ENCODE peak calls at places on chromosomes 5 and 9, in eight cellular contexts. One of them, this sample, is unnamed.

GRCh38 chr9:21684831-21685362 is 117.5 kb upstream of the MTAP start:
- DNase-seq in OCI-LY7: no peak
- DNase-seq in HCT116: peak; percentile 99
- DNase-seq in neural progenitor cell: no peak
- DNase-seq in SK-N-SH: no peak
- DNase-seq in PC-3: peak; percentile 97
- DNase-seq in GM23248: peak; percentile 82
- DNase-seq in GM23338: no peak
- DNase-seq in this sample: no peak

GRCh38 chr9:112971415-112971814 is 40.6 kb downstream of the ZNF883 start:
- DNase-seq in GM23338: peak; percentile 75
- DNase-seq in neural progenitor cell: peak; percentile 54
- DNase-seq in PC-3: peak; percentile 29
- DNase-seq in HCT116: peak; percentile 29
- DNase-seq in OCI-LY7: peak; percentile 39
- DNase-seq in SK-N-SH: peak; percentile 35
- DNase-seq in GM23248: peak; percentile 53
- DNase-seq in this sample: no peak

GRCh38 chr5:120610145-120610544 is 146.0 kb downstream of the PRR16 start:
- DNase-seq in GM23248: no peak
- DNase-seq in SK-N-SH: no peak
- DNase-seq in neural progenitor cell: no peak
- DNase-seq in OCI-LY7: no peak
- DNase-seq in GM23338: no peak
- DNase-seq in HCT116: no peak
- DNase-seq in PC-3: no peak
- DNase-seq in this sample: no peak

GRCh38 chr5:152288917-152289595 is 116.0 kb downstream of the NMUR2 start:
- DNase-seq in PC-3: no peak
- DNase-seq in HCT116: no peak
- DNase-seq in OCI-LY7: no peak
- DNase-seq in neural progenitor cell: no peak
- DNase-seq in GM23338: no peak
- DNase-seq in SK-N-SH: no peak
- DNase-seq in GM23248: no peak
- DNase-seq in this sample: no peak

GRCh38 chr9:132877818-132878694 is at the start of gene AK8:
- DNase-seq in OCI-LY7: peak; percentile 79
- DNase-seq in PC-3: peak; percentile 72
- DNase-seq in GM23248: peak; percentile 90
- DNase-seq in GM23338: peak; percentile 85
- DNase-seq in HCT116: peak; percentile 48
- DNase-seq in neural progenitor cell: peak; percentile 94
- DNase-seq in SK-N-SH: peak; percentile 98
- DNase-seq in this sample: peak; percentile 68

GRCh38 chr5:125349432-125349831 is 603.0 kb upstream of the ZNF608 start:
- DNase-seq in GM23338: peak; percentile 59
- DNase-seq in SK-N-SH: no peak
- DNase-seq in PC-3: no peak
- DNase-seq in OCI-LY7: no peak
- DNase-seq in GM23248: peak; percentile 11
- DNase-seq in HCT116: no peak
- DNase-seq in neural progenitor cell: peak; percentile 77
- DNase-seq in this sample: no peak

GRCh38 chr9:135048046-135048757 is 39.3 kb upstream of the OLFM1 start:
- DNase-seq in HCT116: no peak
- DNase-seq in neural progenitor cell: no peak
- DNase-seq in GM23248: no peak
- DNase-seq in SK-N-SH: no peak
- DNase-seq in GM23338: no peak
- DNase-seq in OCI-LY7: no peak
- DNase-seq in PC-3: no peak
- DNase-seq in this sample: no peak

GRCh38 chr5:149150457-149150856 is 9.2 kb downstream of the ABLIM3 start:
- DNase-seq in OCI-LY7: no peak
- DNase-seq in HCT116: no peak
- DNase-seq in neural progenitor cell: no peak
- DNase-seq in GM23338: no peak
- DNase-seq in SK-N-SH: no peak
- DNase-seq in PC-3: no peak
- DNase-seq in GM23248: no peak
- DNase-seq in this sample: no peak

GRCh38 chr5:124867064-124867707 is 120.7 kb upstream of the ZNF608 start:
- DNase-seq in SK-N-SH: no peak
- DNase-seq in neural progenitor cell: no peak
- DNase-seq in PC-3: no peak
- DNase-seq in GM23248: peak; percentile 90
- DNase-seq in HCT116: no peak
- DNase-seq in GM23338: no peak
- DNase-seq in OCI-LY7: no peak
- DNase-seq in this sample: no peak

GRCh38 chr9:72356019-72356653 is 8.9 kb downstream of the ZFAND5 start:
- DNase-seq in PC-3: no peak
- DNase-seq in GM23248: peak; percentile 57
- DNase-seq in SK-N-SH: peak; percentile 58
- DNase-seq in neural progenitor cell: no peak
- DNase-seq in HCT116: no peak
- DNase-seq in GM23338: no peak
- DNase-seq in OCI-LY7: no peak
- DNase-seq in this sample: no peak

GRCh38 chr5:172777381-172778222 is 6.6 kb upstream of the DUSP1 start:
- DNase-seq in SK-N-SH: no peak
- DNase-seq in OCI-LY7: peak; percentile 53
- DNase-seq in PC-3: peak; percentile 94
- DNase-seq in neural progenitor cell: no peak
- DNase-seq in HCT116: peak; percentile 76
- DNase-seq in GM23338: no peak
- DNase-seq in GM23248: peak; percentile 97
- DNase-seq in this sample: peak; percentile 92

GRCh38 chr9:35112257-35113020 is 3.2 kb downstream of the ATOSB start:
- DNase-seq in HCT116: no peak
- DNase-seq in SK-N-SH: no peak
- DNase-seq in neural progenitor cell: no peak
- DNase-seq in PC-3: peak; percentile 48
- DNase-seq in OCI-LY7: no peak
- DNase-seq in GM23338: no peak
- DNase-seq in GM23248: peak; percentile 95
- DNase-seq in this sample: no peak

GRCh38 chr5:39430461-39430860 is 5.7 kb upstream of the DAB2 start:
- DNase-seq in SK-N-SH: no peak
- DNase-seq in GM23338: no peak
- DNase-seq in OCI-LY7: no peak
- DNase-seq in PC-3: peak; percentile 53
- DNase-seq in HCT116: no peak
- DNase-seq in neural progenitor cell: no peak
- DNase-seq in GM23248: no peak
- DNase-seq in this sample: no peak

GRCh38 chr5:179452356-179453230 is 97.8 kb upstream of the RUFY1 start:
- DNase-seq in SK-N-SH: no peak
- DNase-seq in HCT116: no peak
- DNase-seq in OCI-LY7: no peak
- DNase-seq in PC-3: no peak
- DNase-seq in neural progenitor cell: no peak
- DNase-seq in GM23338: no peak
- DNase-seq in GM23248: no peak
- DNase-seq in this sample: no peak
- H3K4me2 ChIP-seq in SK-N-SH: no peak overlapping the region
- H3K4me2 ChIP-seq in HCT116: no peak overlapping the region
- H3K4me2 ChIP-seq in OCI-LY7: no peak overlapping the region
- H3K4me2 ChIP-seq in PC-3: no peak overlapping the region
- H3K4me2 ChIP-seq in neural progenitor cell: no peak overlapping the region
- H3K4me2 ChIP-seq in GM23338: no peak overlapping the region
- H3K4me2 ChIP-seq in GM23248: no peak overlapping the region
- H3K4me2 ChIP-seq in this sample: no peak overlapping the region

DNA sequence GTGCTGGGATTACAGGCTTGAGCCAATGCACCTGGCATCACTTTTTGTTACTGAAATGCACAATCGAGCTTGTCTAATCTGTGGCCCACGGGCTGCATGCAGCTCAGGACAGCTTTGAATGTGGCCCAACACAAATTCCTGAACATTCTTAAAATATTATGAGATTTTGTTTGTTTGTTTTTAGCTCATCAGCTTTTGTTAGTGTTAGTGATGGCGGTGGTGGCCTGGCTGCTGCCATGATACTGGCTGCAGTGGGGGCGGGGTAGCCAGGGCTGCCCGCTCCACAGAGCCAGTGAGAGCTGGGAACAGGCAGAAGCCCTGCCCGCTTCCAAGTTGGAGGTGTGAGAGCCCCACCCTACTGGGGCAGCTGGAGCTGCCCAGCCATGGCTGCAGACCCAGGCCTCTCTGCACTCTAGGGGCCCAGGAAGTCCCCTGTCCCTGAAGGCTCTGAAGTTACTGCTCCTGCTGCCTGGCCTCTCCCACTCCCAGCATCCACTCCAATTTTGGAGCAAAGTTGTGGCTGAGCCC is 76.6 kb upstream of the SHB start:
- DNase-seq in HCT116: no peak
- DNase-seq in neural progenitor cell: no peak
- DNase-seq in GM23248: no peak
- DNase-seq in PC-3: no peak
- DNase-seq in GM23338: peak; percentile 14
- DNase-seq in SK-N-SH: no peak
- DNase-seq in OCI-LY7: no peak
- DNase-seq in this sample: no peak
- TF ChIP-seq EZH2phosphoT487 in HCT116: no peak
- TF ChIP-seq EZH2phosphoT487 in neural progenitor cell: no peak
- TF ChIP-seq EZH2phosphoT487 in GM23248: no peak
- TF ChIP-seq EZH2phosphoT487 in PC-3: no peak
- TF ChIP-seq EZH2phosphoT487 in GM23338: no peak
- TF ChIP-seq EZH2phosphoT487 in SK-N-SH: no peak
- TF ChIP-seq EZH2phosphoT487 in OCI-LY7: no peak
- TF ChIP-seq EZH2phosphoT487 in this sample: no peak

DNA sequence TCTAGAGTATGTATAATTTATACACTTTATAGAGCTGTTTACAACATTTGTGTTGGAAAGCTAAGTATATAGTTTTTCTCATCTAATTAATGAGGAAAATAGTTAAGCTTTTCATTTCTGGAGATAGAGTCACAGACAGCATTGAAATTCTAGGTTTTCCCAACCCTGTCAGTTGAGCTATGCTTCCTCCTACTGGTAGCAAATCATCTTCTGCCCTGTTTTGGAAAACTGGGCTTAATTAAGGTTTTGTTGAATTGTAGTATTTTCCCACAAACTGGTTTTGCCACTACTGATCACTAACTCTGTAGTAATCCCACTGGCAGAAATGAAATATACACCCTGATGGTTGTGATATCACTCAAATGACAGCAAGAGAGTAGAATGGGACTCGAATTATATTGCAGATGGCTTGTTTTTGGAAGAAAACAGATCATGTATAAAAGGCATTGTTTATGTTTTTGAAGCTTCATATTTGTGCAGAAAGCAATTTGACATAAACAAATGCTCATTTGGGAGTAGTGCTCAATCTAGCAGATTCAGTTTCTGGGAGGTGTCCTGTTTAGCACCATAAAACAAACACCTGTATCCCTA is 46.6 kb downstream of the CD180 start:
- DNase-seq in GM23248: peak; percentile 55
- DNase-seq in PC-3: peak; percentile 58
- DNase-seq in OCI-LY7: no peak
- DNase-seq in SK-N-SH: peak; percentile 43
- DNase-seq in HCT116: no peak
- DNase-seq in neural progenitor cell: no peak
- DNase-seq in GM23338: peak; percentile 27
- DNase-seq in this sample: no peak
- H3K4me3 ChIP-seq in GM23248: peak overlapping the region; percentile 33
- H3K4me3 ChIP-seq in PC-3: no peak overlapping the region
- H3K4me3 ChIP-seq in OCI-LY7: no peak overlapping the region
- H3K4me3 ChIP-seq in SK-N-SH: no peak overlapping the region
- H3K4me3 ChIP-seq in HCT116: no peak overlapping the region
- H3K4me3 ChIP-seq in neural progenitor cell: no peak overlapping the region
- H3K4me3 ChIP-seq in GM23338: no peak overlapping the region
- H3K4me3 ChIP-seq in this sample: no peak overlapping the region

DNA sequence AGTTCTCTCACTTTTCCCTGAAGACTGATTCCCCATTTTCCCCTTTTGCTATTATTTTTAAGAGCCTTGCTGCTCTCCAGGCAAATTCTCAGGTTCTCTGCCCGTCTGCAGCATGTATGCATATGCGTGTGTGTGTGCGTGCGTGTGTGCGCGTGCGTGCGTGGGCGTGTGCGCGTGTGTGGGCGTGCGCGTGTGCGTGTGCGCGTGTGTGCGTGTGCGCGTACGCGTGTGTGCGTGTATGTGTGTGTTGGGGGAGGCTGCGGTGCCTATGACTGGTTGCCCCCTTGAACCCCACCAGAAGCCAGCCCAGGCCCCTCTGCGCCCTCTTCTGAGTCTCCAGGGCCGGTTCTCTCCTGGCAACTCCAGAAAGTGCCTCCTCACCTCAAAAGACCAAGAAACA is 987 bp upstream of the FOXI1 start:
- DNase-seq in neural progenitor cell: no peak
- DNase-seq in GM23338: no peak
- DNase-seq in OCI-LY7: no peak
- DNase-seq in GM23248: no peak
- DNase-seq in PC-3: no peak
- DNase-seq in SK-N-SH: no peak
- DNase-seq in HCT116: no peak
- DNase-seq in this sample: no peak
- H3K4me2 ChIP-seq in neural progenitor cell: no peak overlapping the region
- H3K4me2 ChIP-seq in GM23338: no peak overlapping the region
- H3K4me2 ChIP-seq in OCI-LY7: no peak overlapping the region
- H3K4me2 ChIP-seq in GM23248: no peak overlapping the region
- H3K4me2 ChIP-seq in PC-3: no peak overlapping the region
- H3K4me2 ChIP-seq in SK-N-SH: no peak overlapping the region
- H3K4me2 ChIP-seq in HCT116: no peak overlapping the region
- H3K4me2 ChIP-seq in this sample: no peak overlapping the region

DNA sequence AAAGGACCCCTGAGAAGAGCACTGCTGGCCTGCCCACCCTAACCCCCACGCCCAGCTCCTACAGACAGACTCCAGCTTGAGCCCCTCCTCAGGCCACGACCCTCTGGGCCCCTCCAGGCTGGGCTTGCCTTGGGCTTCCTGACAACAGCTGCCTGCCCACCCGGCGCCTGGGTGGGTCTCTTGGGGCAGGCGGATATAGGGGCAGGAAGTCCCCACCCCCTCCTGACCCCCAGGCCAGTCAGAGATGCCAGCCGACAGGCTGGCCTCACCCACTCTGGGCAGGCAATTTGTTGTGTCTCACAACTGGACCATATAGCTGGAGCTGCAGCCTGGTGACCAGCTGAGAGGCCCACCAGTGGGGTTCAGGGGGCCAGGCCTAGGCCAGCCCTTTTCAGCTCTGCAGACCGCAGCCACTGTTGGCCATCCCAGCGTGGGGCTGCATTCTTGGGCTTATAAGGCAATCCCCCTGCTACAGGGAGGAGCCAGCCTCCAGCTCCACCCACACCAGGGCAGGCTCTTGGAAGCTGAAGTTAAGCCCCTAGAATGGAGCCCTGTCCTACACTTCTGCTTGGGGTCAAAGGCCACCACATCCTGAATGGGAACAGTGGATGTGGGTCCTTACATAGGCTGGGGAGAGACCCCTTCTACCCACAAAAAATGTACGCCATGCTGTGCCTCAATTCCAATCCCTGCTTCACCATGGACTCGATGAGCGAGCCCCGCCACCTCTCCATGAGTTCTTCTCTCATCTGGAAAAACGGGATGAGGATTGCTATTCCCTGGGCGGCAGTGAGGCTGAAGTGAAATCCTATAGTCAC is 2.0 kb downstream of the PDLIM7 start:
- DNase-seq in PC-3: peak; percentile 31
- DNase-seq in GM23338: peak; percentile 85
- DNase-seq in SK-N-SH: peak; percentile 48
- DNase-seq in GM23248: peak; percentile 85
- DNase-seq in HCT116: no peak
- DNase-seq in OCI-LY7: peak; percentile 16
- DNase-seq in neural progenitor cell: peak; percentile 95
- DNase-seq in this sample: no peak
- TF ChIP-seq EZH2phosphoT487 in PC-3: no peak
- TF ChIP-seq EZH2phosphoT487 in GM23338: no peak
- TF ChIP-seq EZH2phosphoT487 in SK-N-SH: no peak
- TF ChIP-seq EZH2phosphoT487 in GM23248: no peak
- TF ChIP-seq EZH2phosphoT487 in HCT116: no peak
- TF ChIP-seq EZH2phosphoT487 in OCI-LY7: no peak
- TF ChIP-seq EZH2phosphoT487 in neural progenitor cell: no peak
- TF ChIP-seq EZH2phosphoT487 in this sample: no peak

This sample was measured in MM.1S.